ENCODE peak calls at places on chromosomes 6 and 20, in four cellular contexts. P is breast epithelium, R is right lobe of liver, C is upper lobe of left lung. W is an unnamed sample. For H3K36me3, the result is how much of the 10 kb centered on the place peaks cover.

GRCh38 chr20:63943007-63943807 is 13.0 kb downstream of the UCKL1 start:
- DNase-seq in R (peak), C (peak), P (no peak), W (no peak)

GRCh38 chr6:106165885-106166485 is 79.8 kb downstream of the PRDM1 start:
- DNase-seq in R (no peak), P (no peak), C (no peak), W (no peak)

GRCh38 chr6:133741375-133741861 is 147.5 kb upstream of the TCF21 start:
- DNase-seq in C (no peak), R (no peak), P (no peak), W (no peak)

GRCh38 chr6:107488174-107488874 is 1.6 kb upstream of the SOBP start:
- DNase-seq in R (no peak), P (no peak), C (peak), W (no peak)

GRCh38 chr20:39010496-39010895 is 48.4 kb downstream of the DHX35 start:
- DNase-seq in R (no peak), C (no peak), P (no peak), W (no peak)

GRCh38 chr6:169074551-169074950 is 179.1 kb downstream of the THBS2 start:
- DNase-seq in P (no peak), R (no peak), C (no peak), W (no peak)

GRCh38 chr20:19903168-19903676 is 113.9 kb upstream of the NAA20 start:
- DNase-seq in P (peak), C (no peak), R (peak), W (peak)

GRCh38 chr20:37235065-37235464 is 26.5 kb downstream of the GHRH start:
- DNase-seq in R (peak), P (no peak), C (no peak), W (peak)

GRCh38 chr20:23243791-23244190 is 106.8 kb upstream of the NXT1 start:
- DNase-seq in C (no peak), P (no peak), R (no peak), W (no peak)

GRCh38 chr6:21508753-21509152 is 84.8 kb upstream of the SOX4 start:
- DNase-seq in C (no peak), R (no peak), P (no peak), W (no peak)

GRCh38 chr6:44667668-44668390 is 280.3 kb downstream of the CDC5L start:
- DNase-seq in R (peak), C (no peak), P (no peak), W (peak)

GRCh38 chr20:20786428-20786827 is 74.0 kb upstream of the RALGAPA2 start:
- DNase-seq in R (no peak), C (no peak), P (no peak), W (no peak)

GRCh38 chr6:3231213-3232016 is 4.0 kb upstream of the TUBB2B start:
- DNase-seq in R (peak), P (no peak), C (peak), W (peak)

GRCh38 chr6:143332153-143332845 is 118.2 kb downstream of the ADAT2 start:
- DNase-seq in R (no peak), P (no peak), C (no peak), W (no peak)

GRCh38 chr6:36414481-36414880 is 27.0 kb upstream of the ETV7 start:
- DNase-seq in C (no peak), R (no peak), P (no peak), W (no peak)

GRCh38 chr6:103122766-103123601 is 1729.5 kb downstream of the GRIK2 start:
- DNase-seq in C (no peak), R (peak), P (peak), W (peak)

GRCh38 chr6:41736800-41737555 is 1.6 kb upstream of the TFEB start:
- DNase-seq in P (no peak), R (no peak), C (no peak), W (no peak)

GRCh38 chr6:132228894-132229293 is 172.4 kb downstream of the MOXD1 start:
- DNase-seq in R (no peak), P (no peak), C (no peak), W (no peak)

GRCh38 chr6:12635375-12635774 is 81.2 kb upstream of the PHACTR1 start:
- DNase-seq in P (no peak), R (no peak), C (no peak), W (no peak)

GRCh38 chr20:3156811-3157619 is 2.6 kb downstream of the FASTKD5 start:
- DNase-seq in C (no peak), R (no peak), P (no peak), W (no peak)

GRCh38 chr20:32271620-32272019 is 5.8 kb upstream of the KIF3B start:
- DNase-seq in C (no peak), P (no peak), R (no peak), W (no peak)

GRCh38 chr6:98827295-98828159 is 6.8 kb upstream of the POU3F2 start:
- DNase-seq in P (no peak), C (peak), R (no peak), W (no peak)

GRCh38 chr6:89242574-89243330 is 25.6 kb upstream of the GABRR1 start:
- DNase-seq in P (no peak), C (no peak), R (no peak), W (no peak)

GRCh38 chr6:43949451-43950110 is 177.7 kb downstream of the MRPL14 start:
- DNase-seq in R (no peak), C (no peak), P (no peak), W (no peak)

GRCh38 chr20:3203315-3204123 is 963 bp downstream of the DDRGK1 start:
- DNase-seq in R (no peak), C (no peak), P (no peak), W (peak)

GRCh38 chr6:72042088-72042487 is 155.7 kb downstream of the RIMS1 start:
- DNase-seq in C (no peak), P (no peak), R (no peak), W (no peak)

GRCh38 chr6:147930743-147931142 is 411.9 kb upstream of the SASH1 start:
- DNase-seq in P (no peak), R (no peak), C (no peak), W (no peak)

GRCh38 chr20:45163071-45163803 is 11.5 kb upstream of the PI3 start:
- DNase-seq in R (no peak), C (no peak), P (no peak), W (no peak)

GRCh38 chr20:43198607-43199006 is 8.9 kb upstream of the PTPRT start:
- DNase-seq in P (no peak), C (no peak), R (no peak), W (no peak)

GRCh38 chr20:38805958-38806854 is 709 bp downstream of the PPP1R16B start:
- DNase-seq in C (peak), R (no peak), P (no peak), W (peak)

GRCh38 chr6:156988276-156989158 is 211.3 kb downstream of the ARID1B start:
- DNase-seq in P (no peak), C (no peak), R (no peak), W (peak)

GRCh38 chr6:85824329-85824728 is 181.6 kb upstream of the SYNCRIP start:
- DNase-seq in P (no peak), C (no peak), R (no peak), W (no peak)

DNA sequence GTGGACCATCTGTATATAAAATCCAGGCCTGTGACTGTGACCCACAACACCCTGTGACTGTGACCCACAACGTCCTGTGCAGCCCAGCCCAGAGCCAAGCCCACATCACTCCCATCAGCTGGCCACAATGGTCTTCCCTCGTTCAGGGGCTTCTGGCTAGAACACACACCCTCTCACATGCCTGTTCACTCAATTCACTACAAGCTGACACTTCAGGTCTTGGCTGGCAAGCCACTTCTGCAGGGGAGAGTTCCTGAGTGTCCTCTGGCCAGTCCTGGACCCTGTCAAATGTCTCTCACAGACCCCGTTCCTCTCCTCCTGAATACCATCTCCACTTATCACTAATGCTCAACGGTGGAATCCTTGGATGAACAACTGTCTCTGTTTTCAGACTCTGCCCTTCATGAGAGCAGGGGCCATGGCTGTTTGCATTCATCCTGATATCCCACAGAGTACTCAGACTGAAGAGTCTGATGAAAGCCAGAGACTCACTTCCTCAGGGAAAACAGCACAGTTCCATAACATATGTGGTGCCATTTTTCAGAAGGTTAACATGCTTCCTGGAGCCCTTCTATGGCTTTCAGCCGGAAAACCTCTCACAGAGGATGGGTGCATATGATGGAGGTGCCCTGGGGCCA is 56.0 kb downstream of the MYH7B start:
- DNase-seq in C (no peak), P (no peak), R (peak), W (peak)
- H3K36me3 ChIP-seq in C (half or more), P (under half), R (half or more), W (under half)

GRCh38 chr6:27119329-27119728 is 128.2 kb upstream of the PRSS16 start:
- DNase-seq in R (no peak), C (no peak), P (no peak), W (no peak)

GRCh38 chr6:27119761-27120160 is 127.7 kb upstream of the PRSS16 start:
- DNase-seq in P (no peak), R (no peak), C (no peak), W (no peak)

GRCh38 chr6:27112974-27113373 is 134.5 kb upstream of the PRSS16 start:
- DNase-seq in C (no peak), P (no peak), R (no peak), W (no peak)

GRCh38 chr6:27111743-27112142 is 135.8 kb upstream of the PRSS16 start:
- DNase-seq in C (no peak), P (no peak), R (no peak), W (no peak)

GRCh38 chr6:27114792-27115191 is 132.7 kb upstream of the PRSS16 start:
- DNase-seq in P (no peak), R (no peak), C (no peak), W (no peak)
- H3K36me3 ChIP-seq in P (under half), R (under half), C (under half), W (under half)

DNA sequence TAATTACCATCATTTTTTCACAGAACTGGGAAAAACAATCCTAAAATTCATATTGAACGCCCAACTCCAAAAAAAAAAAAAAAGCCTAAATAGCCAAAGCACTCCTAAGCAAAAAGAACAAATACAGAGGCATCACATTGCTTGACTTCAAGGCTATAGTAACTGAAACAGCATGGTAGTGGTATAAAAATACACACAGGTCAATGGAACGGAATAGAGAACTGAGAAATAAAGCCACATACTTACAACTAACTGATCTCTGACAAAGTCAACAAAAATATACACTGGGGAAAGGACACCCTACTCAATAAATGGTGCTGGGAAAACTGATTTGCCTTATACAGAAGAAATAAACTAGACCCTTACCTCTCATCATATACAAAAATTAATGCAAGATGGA is 89.6 kb downstream of the MRAP2 start:
- DNase-seq in C (no peak), R (no peak), P (no peak), W (no peak)
- H3K36me3 ChIP-seq in C (under half), R (under half), P (under half), W (under half)

GRCh38 chr6:26470643-26471042 is 12.9 kb downstream of the BTN2A1 start:
- DNase-seq in P (no peak), C (no peak), R (no peak), W (no peak)

GRCh38 chr6:26464014-26464413 is 6.3 kb downstream of the BTN2A1 start:
- DNase-seq in P (no peak), C (no peak), R (no peak), W (no peak)

GRCh38 chr6:26464416-26465131 is 6.8 kb downstream of the BTN2A1 start:
- DNase-seq in C (no peak), P (no peak), R (no peak), W (no peak)

GRCh38 chr6:26468829-26469228 is 11.1 kb downstream of the BTN2A1 start:
- DNase-seq in C (no peak), R (no peak), P (no peak), W (no peak)

GRCh38 chr6:26465776-26466175 is 8.0 kb downstream of the BTN2A1 start:
- DNase-seq in R (no peak), P (no peak), C (no peak), W (no peak)
- H3K36me3 ChIP-seq in R (half or more), P (under half), C (half or more), W (half or more)

GRCh38 chr6:31557443-31558317 is 10.3 kb downstream of the NFKBIL1 start:
- DNase-seq in R (no peak), C (peak), P (no peak), W (peak)

GRCh38 chr6:31558318-31558625 is 10.9 kb downstream of the NFKBIL1 start:
- DNase-seq in C (no peak), R (no peak), P (no peak), W (no peak)

GRCh38 chr6:31559606-31559957 is 12.2 kb downstream of the NFKBIL1 start:
- DNase-seq in P (no peak), R (no peak), C (no peak), W (no peak)

GRCh38 chr6:31559958-31560696 is 12.0 kb upstream of the LTA start:
- DNase-seq in P (no peak), C (no peak), R (peak), W (no peak)

GRCh38 chr6:31558631-31559500 is 11.5 kb downstream of the NFKBIL1 start:
- DNase-seq in R (no peak), P (no peak), C (no peak), W (peak)
- H3K36me3 ChIP-seq in R (under half), P (under half), C (under half), W (under half)

DNA sequence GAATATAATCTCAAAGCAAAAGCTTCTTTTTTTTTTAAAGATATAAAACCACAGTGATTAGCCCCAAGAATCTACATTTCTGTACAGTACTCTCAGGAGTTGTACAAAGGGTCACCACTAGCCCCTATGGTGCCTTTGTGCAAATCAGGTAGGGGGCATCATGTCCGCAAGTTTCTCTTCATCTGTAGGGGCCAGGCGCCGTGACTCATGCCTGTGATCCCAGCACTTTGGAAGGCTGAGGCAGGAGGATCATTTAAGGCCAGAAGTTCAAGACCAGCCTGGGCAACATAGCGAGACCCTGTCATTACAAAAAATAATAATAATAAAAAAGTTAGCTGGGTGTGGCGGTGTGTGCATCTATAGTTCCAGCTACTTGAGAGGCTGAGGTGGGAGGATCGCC is 63.9 kb downstream of the ZMYND8 start:
- DNase-seq in C (no peak), P (no peak), R (no peak), W (no peak)
- H3K36me3 ChIP-seq in C (half or more), P (under half), R (under half), W (half or more)

GRCh38 chr6:159797554-159797953 is 2.5 kb upstream of the PNLDC1 start:
- DNase-seq in P (no peak), R (no peak), C (no peak), W (no peak)

GRCh38 chr6:159801935-159802334 is 1.9 kb downstream of the PNLDC1 start:
- DNase-seq in C (no peak), R (no peak), P (no peak), W (no peak)

GRCh38 chr6:159804504-159804903 is 4.4 kb downstream of the PNLDC1 start:
- DNase-seq in R (no peak), P (no peak), C (no peak), W (no peak)

GRCh38 chr6:159805418-159806020 is 5.4 kb downstream of the PNLDC1 start:
- DNase-seq in C (no peak), R (no peak), P (no peak), W (no peak)

GRCh38 chr6:159800141-159800865 is at the start of gene PNLDC1:
- DNase-seq in P (no peak), C (peak), R (no peak), W (no peak)
- H3K36me3 ChIP-seq in P (under half), C (under half), R (under half), W (under half)

GRCh38 chr20:59024111-59024530 is 4.9 kb downstream of the TUBB1 start:
- DNase-seq in C (peak), R (no peak), P (no peak), W (no peak)

GRCh38 chr20:59025086-59025485 is 5.9 kb downstream of the TUBB1 start:
- DNase-seq in C (no peak), R (no peak), P (no peak), W (no peak)

GRCh38 chr20:59023616-59024015 is 4.4 kb downstream of the TUBB1 start:
- DNase-seq in R (peak), P (no peak), C (peak), W (no peak)

GRCh38 chr20:59020938-59021551 is 1.8 kb downstream of the TUBB1 start:
- DNase-seq in R (no peak), C (no peak), P (no peak), W (no peak)

DNA sequence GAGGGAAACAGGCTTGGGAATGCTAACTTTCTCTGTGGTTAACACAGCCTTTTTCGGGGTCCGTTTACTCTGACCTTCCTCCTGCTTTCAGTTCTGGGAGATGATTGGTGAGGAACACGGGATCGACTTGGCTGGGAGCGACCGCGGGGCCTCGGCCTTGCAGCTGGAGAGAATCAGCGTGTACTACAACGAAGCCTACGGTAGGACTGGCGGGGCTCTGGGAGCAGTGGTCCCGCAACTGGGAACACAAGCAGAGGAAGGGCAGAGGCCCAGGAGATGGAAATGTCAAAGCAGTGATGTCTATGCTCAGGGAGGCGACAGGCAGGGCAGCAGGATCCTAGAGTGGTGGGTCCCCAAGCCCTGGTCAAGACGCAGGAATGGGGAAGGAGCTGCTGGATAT is 3.5 kb downstream of the TUBB1 start:
- DNase-seq in C (peak), R (no peak), P (no peak), W (no peak)
- H3K36me3 ChIP-seq in C (under half), R (under half), P (under half), W (under half)

GRCh38 chr20:435558-435957 is 26.8 kb downstream of the TBC1D20 start:
- DNase-seq in P (no peak), R (no peak), C (no peak), W (no peak)

GRCh38 chr20:437787-438486 is 24.4 kb downstream of the TBC1D20 start:
- DNase-seq in P (peak), R (no peak), C (no peak), W (no peak)

GRCh38 chr20:434221-434620 is 26.1 kb downstream of the RBCK1 start:
- DNase-seq in C (no peak), P (no peak), R (no peak), W (no peak)

GRCh38 chr20:434661-435419 is 26.7 kb downstream of the RBCK1 start:
- DNase-seq in R (peak), P (no peak), C (peak), W (no peak)

DNA sequence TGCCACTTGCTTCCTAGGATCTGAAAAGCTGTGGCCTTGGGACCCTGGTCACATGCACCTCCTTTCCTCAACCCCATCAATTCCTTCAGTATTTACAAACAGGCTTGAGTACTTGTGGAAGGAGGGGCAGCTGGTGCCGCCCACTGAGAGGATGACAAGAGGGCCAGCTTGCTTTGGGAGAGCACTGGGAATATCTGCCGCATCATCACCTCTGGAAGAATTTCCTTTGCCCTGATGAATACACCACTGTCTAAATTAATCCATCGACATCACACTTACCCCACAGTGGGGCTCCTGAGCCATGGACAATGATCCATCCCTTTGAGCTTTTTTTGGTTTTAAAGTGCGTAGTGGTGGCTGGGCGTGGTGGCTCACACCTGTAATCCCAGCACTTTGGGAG is 25.9 kb downstream of the TBC1D20 start:
- DNase-seq in P (no peak), C (no peak), R (no peak), W (no peak)
- H3K36me3 ChIP-seq in P (under half), C (half or more), R (half or more), W (under half)

W was measured in Peyer's patch.